ENCODE peak calls at places on chromosomes 1 and 21, in four cellular contexts. K, H, A and Z are unnamed samples.

GRCh38 chr21:41411449-41412089 is 14.5 kb upstream of the MX1 start:
- DNase-seq in K (no peak), H (no peak), A (peak; percentile 68), Z (no peak)

GRCh38 chr1:240256836-240257503 is 165.3 kb downstream of the FMN2 start:
- DNase-seq in K (no peak), H (no peak), A (no peak), Z (no peak)

GRCh38 chr1:25695066-25695990 is 78.7 kb downstream of the MAN1C1 start:
- DNase-seq in K (peak; percentile 99), H (no peak), A (peak; percentile 55), Z (peak; percentile 27)

GRCh38 chr1:66360285-66360724 is 173.6 kb upstream of the SGIP1 start:
- DNase-seq in K (no peak), H (no peak), A (no peak), Z (no peak)

GRCh38 chr1:10754571-10755329 is 41.7 kb downstream of the CASZ1 start:
- DNase-seq in K (peak; percentile 33), H (no peak), A (no peak), Z (no peak)

GRCh38 chr1:192702212-192702993 is 66.5 kb downstream of the RGS13 start:
- DNase-seq in K (peak; percentile 89), H (no peak), A (no peak), Z (peak; percentile 50)

GRCh38 chr1:247456024-247456423 is 1.9 kb downstream of the OR2B11 start:
- DNase-seq in K (no peak), H (no peak), A (no peak), Z (no peak)

GRCh38 chr1:27137022-27137542 is 17.8 kb downstream of the SLC9A1 start:
- DNase-seq in K (no peak), H (peak; percentile 87), A (peak; percentile 60), Z (no peak)

GRCh38 chr1:24600551-24600950 is 42.6 kb upstream of the SRRM1 start:
- DNase-seq in K (no peak), H (no peak), A (no peak), Z (no peak)

GRCh38 chr1:61055110-61055614 is 27.2 kb upstream of the NFIA start:
- DNase-seq in K (peak; percentile 14), H (no peak), A (peak; percentile 54), Z (no peak)

GRCh38 chr1:8421721-8422120 is 103.8 kb downstream of the SLC45A1 start:
- DNase-seq in K (peak; percentile 42), H (no peak), A (peak; percentile 56), Z (no peak)

GRCh38 chr1:183711691-183712401 is 58.7 kb upstream of the APOBEC4 start:
- DNase-seq in K (peak; percentile 58), H (no peak), A (no peak), Z (no peak)

GRCh38 chr1:199040076-199040475 is 401.2 kb downstream of the PTPRC start:
- DNase-seq in K (no peak), H (no peak), A (no peak), Z (no peak)

GRCh38 chr1:1060281-1061000 is 13.7 kb downstream of the RNF223 start:
- DNase-seq in K (no peak), H (no peak), A (no peak), Z (no peak)

GRCh38 chr1:204369006-204369726 is 9.4 kb upstream of the PLEKHA6 start:
- DNase-seq in K (no peak), H (no peak), A (no peak), Z (no peak)

GRCh38 chr1:23995431-23995837 is 15.3 kb upstream of the SRSF10 start:
- DNase-seq in K (peak; percentile 68), H (no peak), A (no peak), Z (no peak)

GRCh38 chr1:230958370-230958769 is 20.3 kb downstream of the TTC13 start:
- DNase-seq in K (no peak), H (no peak), A (peak; percentile 67), Z (no peak)

GRCh38 chr1:33397125-33397506 is 33.8 kb downstream of the PHC2 start:
- DNase-seq in K (no peak), H (no peak), A (no peak), Z (no peak)

GRCh38 chr1:168585191-168585590 is 8.8 kb downstream of the XCL1 start:
- DNase-seq in K (peak; percentile 9), H (no peak), A (no peak), Z (peak; percentile 21)

DNA sequence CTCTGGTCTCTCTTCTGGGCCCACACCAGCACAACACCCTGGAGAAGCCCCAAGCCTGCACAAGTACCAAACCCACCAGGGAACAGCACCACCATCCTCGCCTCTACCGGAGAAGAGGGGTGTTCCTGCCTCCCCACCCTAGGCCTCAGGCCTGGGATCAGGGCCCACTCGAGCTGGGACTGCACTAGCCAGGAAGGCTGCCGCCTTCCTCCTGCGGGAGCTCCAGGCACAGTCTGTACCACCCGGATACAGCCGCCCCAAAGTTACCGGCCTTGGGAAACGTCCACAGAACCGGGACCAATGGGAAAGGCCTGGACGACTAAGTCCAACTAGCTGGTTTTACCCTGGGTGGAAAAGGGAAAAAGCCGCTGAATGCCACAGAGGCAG is 3.4 kb downstream of the TAL1 start:
- DNase-seq in K (no peak), H (no peak), A (no peak), Z (no peak)
- H3K27ac ChIP-seq in K (no peak overlapping the region), H (no peak overlapping the region), A (no peak overlapping the region), Z (no peak overlapping the region)

DNA sequence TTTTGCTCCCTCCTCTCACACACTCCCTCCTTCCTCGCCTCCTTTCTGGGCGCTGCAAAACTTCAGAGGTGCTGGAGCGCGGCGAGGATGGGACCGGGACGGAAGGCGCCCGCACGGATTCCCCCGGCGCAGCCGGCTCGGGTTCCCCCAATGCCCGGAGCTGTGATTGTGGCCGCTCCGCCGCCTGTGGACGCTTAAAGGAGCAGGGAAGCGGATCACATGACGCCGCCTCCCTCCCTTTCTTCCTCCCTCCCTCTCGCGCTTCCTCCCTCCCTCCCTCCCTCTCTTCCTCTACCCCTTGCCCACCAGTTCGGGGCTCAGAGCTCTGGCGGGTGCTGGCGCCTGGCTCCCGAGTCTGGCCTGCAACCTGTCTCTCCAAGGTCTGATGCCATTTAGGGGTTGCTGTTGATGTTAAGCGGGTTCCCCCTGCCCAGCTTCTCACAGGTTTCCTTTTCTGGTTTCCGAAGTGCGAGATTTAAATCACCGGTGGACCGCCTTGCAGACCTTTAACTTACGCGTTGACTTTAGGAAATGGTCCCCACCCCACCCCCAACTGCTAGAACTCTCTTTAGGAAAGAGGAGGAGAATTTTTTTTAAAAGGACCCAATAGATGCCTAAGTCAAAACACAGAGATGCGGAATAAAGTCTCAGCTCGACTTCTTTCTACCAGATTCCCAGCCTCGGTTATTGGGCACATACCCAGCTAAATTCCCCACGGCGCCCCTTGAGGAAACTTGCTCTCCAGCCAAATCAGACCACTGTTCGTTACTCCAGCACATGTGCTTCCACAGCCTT is at the start of gene WLS:
- DNase-seq in K (peak; percentile 80), H (no peak), A (peak; percentile 87), Z (peak; percentile 67)
- TF ChIP-seq CTCF in K (peak; percentile 7), H (no peak), A (no peak), Z (no peak)

GRCh38 chr1:156751724-156752481 is 428 bp upstream of the HDGF start:
- DNase-seq in K (peak; percentile 95), H (peak; percentile 97), A (peak; percentile 99), Z (peak; percentile 88)
- H3K27ac ChIP-seq in K (peak overlapping the region; percentile 95), H (peak overlapping the region; percentile 65), A (peak overlapping the region; percentile 94), Z (peak overlapping the region; percentile 99)

GRCh38 chr1:207219979-207220889 is 101.2 kb upstream of the CD55 start:
- DNase-seq in K (no peak), H (no peak), A (no peak), Z (no peak)
- TF ChIP-seq CTCF in K (no peak), H (no peak), A (no peak), Z (no peak)

DNA sequence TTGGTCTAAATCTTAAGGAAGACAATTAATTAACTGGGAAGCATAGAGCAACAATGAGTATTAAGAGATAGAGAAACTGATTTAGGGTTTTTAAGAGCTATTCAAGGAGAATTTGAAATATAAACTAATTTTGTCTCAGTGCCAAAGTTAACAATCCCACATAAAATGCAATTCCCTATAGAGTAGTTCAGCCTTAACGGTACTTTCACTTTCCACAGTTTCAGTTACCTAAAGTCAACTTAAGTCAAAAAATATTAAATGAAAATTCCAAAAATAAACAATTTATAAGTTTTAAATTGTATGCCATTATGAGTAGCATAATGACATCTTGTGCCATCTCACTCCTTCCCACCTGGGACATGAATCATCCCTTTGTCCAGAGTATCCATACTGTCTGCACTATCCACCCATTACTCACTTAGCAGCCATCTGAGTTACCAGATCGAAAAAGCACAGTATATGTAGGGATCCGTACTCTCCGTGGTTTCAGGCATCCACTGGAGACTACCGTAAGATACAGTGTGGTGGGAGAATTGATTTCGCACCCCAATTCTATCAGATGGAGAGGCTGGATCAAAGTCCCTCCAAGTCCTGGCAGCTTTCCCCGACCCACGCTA is 4.8 kb upstream of the SARS1 start:
- DNase-seq in K (peak; percentile 53), H (no peak), A (no peak), Z (peak; percentile 28)
- H3K27ac ChIP-seq in K (no peak overlapping the region), H (no peak overlapping the region), A (no peak overlapping the region), Z (no peak overlapping the region)

GRCh38 chr1:99681583-99681982 is 35.7 kb downstream of the PALMD start:
- DNase-seq in K (no peak), H (no peak), A (no peak), Z (no peak)
- TF ChIP-seq CTCF in K (no peak), H (no peak), A (no peak), Z (no peak)